ENCODE peak calls at places on chromosome 4, in four cellular contexts. V is fibroblast of mammary gland, O is right cardiac atrium, S is iPS-NIHi11. G is an unnamed sample.

GRCh38 chr4:187302456-187302855 is 578.8 kb upstream of the FAT1 start:
- DNase-seq in O (no peak), S (no peak), V (peak), G (peak)

GRCh38 chr4:244471-244870 is 60.8 kb downstream of the ZNF732 start:
- DNase-seq in S (peak), V (peak), O (no peak), G (peak)

GRCh38 chr4:86961605-86962295 is 26.9 kb downstream of the AFF1 start:
- DNase-seq in S (no peak), O (no peak), V (peak), G (peak)

GRCh38 chr4:27176400-27176799 is 315.8 kb downstream of the STIM2 start:
- DNase-seq in S (peak), O (no peak), V (peak), G (peak)

GRCh38 chr4:72767903-72768817 is 199.1 kb upstream of the ADAMTS3 start:
- DNase-seq in V (peak), O (no peak), S (no peak), G (peak)

GRCh38 chr4:4689694-4690440 is 148.0 kb upstream of the STX18 start:
- DNase-seq in V (no peak), O (no peak), S (no peak), G (peak)

GRCh38 chr4:185020863-185021761 is 2.8 kb downstream of the HELT start:
- DNase-seq in O (no peak), V (no peak), S (peak), G (no peak)

GRCh38 chr4:40972722-40973121 is 223.0 kb downstream of the NSUN7 start:
- DNase-seq in S (no peak), O (no peak), V (no peak), G (no peak)

GRCh38 chr4:45732161-45732560 is 391.7 kb downstream of the GABRG1 start:
- DNase-seq in V (no peak), S (no peak), O (no peak), G (no peak)

GRCh38 chr4:47002593-47002992 is 9.2 kb upstream of the GABRA4 start:
- DNase-seq in O (no peak), V (peak), S (no peak), G (no peak)

GRCh38 chr4:2962099-2962455 is 1.1 kb downstream of the NOP14 start:
- DNase-seq in V (no peak), O (no peak), S (no peak), G (no peak)

GRCh38 chr4:8215001-8215427 is 15.9 kb downstream of the SH3TC1 start:
- DNase-seq in O (peak), S (peak), V (peak), G (peak)

GRCh38 chr4:140851032-140851636 is 94.9 kb upstream of the TBC1D9 start:
- DNase-seq in S (peak), V (peak), O (no peak), G (peak)

GRCh38 chr4:40831462-40831861 is 81.7 kb downstream of the NSUN7 start:
- DNase-seq in O (no peak), V (no peak), S (no peak), G (no peak)

GRCh38 chr4:2284934-2285664 is 23.2 kb upstream of the MXD4 start:
- DNase-seq in O (no peak), V (peak), S (no peak), G (peak)

GRCh38 chr4:186757696-186758330 is 34.2 kb upstream of the FAT1 start:
- DNase-seq in S (no peak), O (no peak), V (no peak), G (peak)

GRCh38 chr4:8702516-8703400 is 110.2 kb downstream of the CPZ start:
- DNase-seq in O (no peak), V (no peak), S (no peak), G (no peak)